ENCODE peak calls at places on chromosome 4, in eight cellular contexts. G is NCI-H2029; L is skeletal muscle cell; M is effector memory CD8-positive, alpha-beta T cell; K is stimulated activated CD4-positive, alpha-beta T cell treated with anti-CD3 and anti-CD28 coated beads, Interleukin-12 subunit alpha, Interleukin-12 subunit beta, amount 100 ng/mL, for 4 hours; A is endothelial cell of umbilical vein; F is AG09309; T is OCI-LY7. Q is an unnamed sample.
A peak's percentile ranks its signal among the peaks of the same experiment; 100 is the strongest.

GRCh38 chr4:5899396-5899795 is 6.5 kb upstream of the CRMP1 start:
- DNase-seq in G (no peak), L (no peak), M (no peak), K (no peak), A (no peak), F (no peak), T (no peak), Q (no peak)

GRCh38 chr4:133377286-133377685 is 228.2 kb downstream of the PCDH10 start:
- DNase-seq in G (no peak), L (no peak), M (no peak), K (no peak), A (no peak), F (no peak), T (no peak), Q (no peak)

GRCh38 chr4:147076179-147076578 is 130.5 kb upstream of the TTC29 start:
- DNase-seq in G (no peak), L (no peak), M (no peak), K (no peak), A (no peak), F (no peak), T (no peak), Q (no peak)

GRCh38 chr4:8473198-8473919 is 32.8 kb downstream of the TRMT44 start:
- DNase-seq in G (no peak), L (no peak), M (no peak), K (no peak), A (no peak), F (no peak), T (no peak), Q (no peak)

GRCh38 chr4:111512081-111512774 is 633.0 kb upstream of the FAM241A start:
- DNase-seq in G (no peak), L (peak; percentile 80), M (no peak), K (no peak), A (peak; percentile 76), F (peak; percentile 74), T (no peak), Q (no peak)

GRCh38 chr4:32847466-32847865 is 2127.3 kb downstream of the PCDH7 start:
- DNase-seq in G (no peak), L (no peak), M (no peak), K (no peak), A (no peak), F (no peak), T (no peak), Q (no peak)

GRCh38 chr4:140152760-140153418 is 1.1 kb downstream of the MAML3 start:
- DNase-seq in G (peak; percentile 64), L (no peak), M (peak; percentile 8), K (peak; percentile 47), A (peak; percentile 57), F (no peak), T (peak; percentile 38), Q (peak; percentile 51)

GRCh38 chr4:181166742-181167399 is 1076.3 kb upstream of the TENM3 start:
- DNase-seq in G (no peak), L (no peak), M (no peak), K (no peak), A (no peak), F (no peak), T (no peak), Q (no peak)

GRCh38 chr4:71648923-71649322 is 135.0 kb downstream of the GC start:
- DNase-seq in G (no peak), L (no peak), M (no peak), K (no peak), A (no peak), F (no peak), T (no peak), Q (no peak)

GRCh38 chr4:184994623-184995010 is 23.7 kb upstream of the HELT start:
- DNase-seq in G (no peak), L (no peak), M (no peak), K (no peak), A (no peak), F (no peak), T (no peak), Q (no peak)

GRCh38 chr4:1895971-1896657 is 24.9 kb downstream of the NSD2 start:
- DNase-seq in G (no peak), L (no peak), M (no peak), K (no peak), A (no peak), F (no peak), T (no peak), Q (no peak)

GRCh38 chr4:41132055-41132683 is 82.2 kb downstream of the APBB2 start:
- DNase-seq in G (peak; percentile 15), L (no peak), M (no peak), K (no peak), A (no peak), F (no peak), T (no peak), Q (no peak)

GRCh38 chr4:1960170-1960825 is 48.5 kb downstream of the NELFA start:
- DNase-seq in G (no peak), L (no peak), M (no peak), K (no peak), A (no peak), F (no peak), T (no peak), Q (no peak)